ENCODE peak calls at places on chromosome 14, in eight cellular contexts. One of them, this sample, is unnamed.

GRCh38 chr14:75631453-75631831 is 29.2 kb downstream of the ERG28 start:
- DNase-seq in HFF-Myc: no peak
- DNase-seq in PC-9: no peak
- DNase-seq in heart left ventricle: no peak
- DNase-seq in cardiac muscle cell: no peak
- DNase-seq in lower leg skin: no peak
- DNase-seq in fibroblast of lung: peak
- DNase-seq in A549: no peak
- DNase-seq in this sample: no peak

GRCh38 chr14:104171029-104171697 is 32.8 kb downstream of the KIF26A start:
- DNase-seq in HFF-Myc: no peak
- DNase-seq in PC-9: peak
- DNase-seq in heart left ventricle: no peak
- DNase-seq in cardiac muscle cell: no peak
- DNase-seq in lower leg skin: no peak
- DNase-seq in fibroblast of lung: no peak
- DNase-seq in A549: no peak
- DNase-seq in this sample: no peak

GRCh38 chr14:68692916-68693771 is 99.7 kb downstream of the ZFP36L1 start:
- DNase-seq in HFF-Myc: no peak
- DNase-seq in PC-9: no peak
- DNase-seq in heart left ventricle: no peak
- DNase-seq in cardiac muscle cell: peak
- DNase-seq in lower leg skin: no peak
- DNase-seq in fibroblast of lung: peak
- DNase-seq in A549: no peak
- DNase-seq in this sample: peak

GRCh38 chr14:32808574-32809098 is 130.0 kb upstream of the NPAS3 start:
- DNase-seq in HFF-Myc: no peak
- DNase-seq in PC-9: no peak
- DNase-seq in heart left ventricle: no peak
- DNase-seq in cardiac muscle cell: peak
- DNase-seq in lower leg skin: no peak
- DNase-seq in fibroblast of lung: peak
- DNase-seq in A549: no peak
- DNase-seq in this sample: no peak

GRCh38 chr14:103130965-103131364 is 7.7 kb downstream of the TNFAIP2 start:
- DNase-seq in HFF-Myc: peak
- DNase-seq in PC-9: peak
- DNase-seq in heart left ventricle: no peak
- DNase-seq in cardiac muscle cell: peak
- DNase-seq in lower leg skin: no peak
- DNase-seq in fibroblast of lung: peak
- DNase-seq in A549: no peak
- DNase-seq in this sample: peak

GRCh38 chr14:31465113-31465512 is 7.8 kb upstream of the DTD2 start:
- DNase-seq in HFF-Myc: no peak
- DNase-seq in PC-9: no peak
- DNase-seq in heart left ventricle: no peak
- DNase-seq in cardiac muscle cell: peak
- DNase-seq in lower leg skin: no peak
- DNase-seq in fibroblast of lung: peak
- DNase-seq in A549: no peak
- DNase-seq in this sample: no peak

GRCh38 chr14:68727315-68728078 is 65.4 kb downstream of the ZFP36L1 start:
- DNase-seq in HFF-Myc: no peak
- DNase-seq in PC-9: no peak
- DNase-seq in heart left ventricle: peak
- DNase-seq in cardiac muscle cell: peak
- DNase-seq in lower leg skin: no peak
- DNase-seq in fibroblast of lung: no peak
- DNase-seq in A549: no peak
- DNase-seq in this sample: no peak

GRCh38 chr14:21267886-21268611 is 1.2 kb downstream of the HNRNPC start:
- DNase-seq in HFF-Myc: no peak
- DNase-seq in PC-9: no peak
- DNase-seq in heart left ventricle: no peak
- DNase-seq in cardiac muscle cell: peak
- DNase-seq in lower leg skin: no peak
- DNase-seq in fibroblast of lung: no peak
- DNase-seq in A549: no peak
- DNase-seq in this sample: no peak

GRCh38 chr14:33611405-33612183 is 339.3 kb downstream of the EGLN3 start:
- DNase-seq in HFF-Myc: no peak
- DNase-seq in PC-9: no peak
- DNase-seq in heart left ventricle: no peak
- DNase-seq in cardiac muscle cell: peak
- DNase-seq in lower leg skin: no peak
- DNase-seq in fibroblast of lung: peak
- DNase-seq in A549: no peak
- DNase-seq in this sample: no peak

GRCh38 chr14:104101651-104102281 is 16.3 kb downstream of the ASPG start:
- DNase-seq in HFF-Myc: no peak
- DNase-seq in PC-9: no peak
- DNase-seq in heart left ventricle: peak
- DNase-seq in cardiac muscle cell: no peak
- DNase-seq in lower leg skin: no peak
- DNase-seq in fibroblast of lung: no peak
- DNase-seq in A549: no peak
- DNase-seq in this sample: no peak

GRCh38 chr14:89418976-89419375 is 1.9 kb upstream of the FOXN3 start:
- DNase-seq in HFF-Myc: no peak
- DNase-seq in PC-9: no peak
- DNase-seq in heart left ventricle: no peak
- DNase-seq in cardiac muscle cell: no peak
- DNase-seq in lower leg skin: no peak
- DNase-seq in fibroblast of lung: no peak
- DNase-seq in A549: no peak
- DNase-seq in this sample: no peak

GRCh38 chr14:85313801-85314207 is 216.1 kb upstream of the FLRT2 start:
- DNase-seq in HFF-Myc: no peak
- DNase-seq in PC-9: no peak
- DNase-seq in heart left ventricle: no peak
- DNase-seq in cardiac muscle cell: peak
- DNase-seq in lower leg skin: no peak
- DNase-seq in fibroblast of lung: peak
- DNase-seq in A549: no peak
- DNase-seq in this sample: no peak

GRCh38 chr14:95784137-95784536 is 70.2 kb upstream of the TCL1A start:
- DNase-seq in HFF-Myc: no peak
- DNase-seq in PC-9: no peak
- DNase-seq in heart left ventricle: no peak
- DNase-seq in cardiac muscle cell: peak
- DNase-seq in lower leg skin: no peak
- DNase-seq in fibroblast of lung: peak
- DNase-seq in A549: no peak
- DNase-seq in this sample: no peak

GRCh38 chr14:103624860-103625259 is 4.2 kb upstream of the KLC1 start:
- DNase-seq in HFF-Myc: peak
- DNase-seq in PC-9: peak
- DNase-seq in heart left ventricle: peak
- DNase-seq in cardiac muscle cell: peak
- DNase-seq in lower leg skin: peak
- DNase-seq in fibroblast of lung: peak
- DNase-seq in A549: peak
- DNase-seq in this sample: peak

GRCh38 chr14:90487031-90487430 is 90.2 kb downstream of the CALM1 start:
- DNase-seq in HFF-Myc: no peak
- DNase-seq in PC-9: no peak
- DNase-seq in heart left ventricle: peak
- DNase-seq in cardiac muscle cell: peak
- DNase-seq in lower leg skin: no peak
- DNase-seq in fibroblast of lung: peak
- DNase-seq in A549: no peak
- DNase-seq in this sample: no peak

GRCh38 chr14:91261115-91261514 is 16.6 kb upstream of the GPR68 start:
- DNase-seq in HFF-Myc: no peak
- DNase-seq in PC-9: no peak
- DNase-seq in heart left ventricle: peak
- DNase-seq in cardiac muscle cell: no peak
- DNase-seq in lower leg skin: no peak
- DNase-seq in fibroblast of lung: no peak
- DNase-seq in A549: no peak
- DNase-seq in this sample: no peak

GRCh38 chr14:73865536-73866113 is 14.0 kb downstream of the PTGR2 start:
- DNase-seq in HFF-Myc: no peak
- DNase-seq in PC-9: no peak
- DNase-seq in heart left ventricle: no peak
- DNase-seq in cardiac muscle cell: no peak
- DNase-seq in lower leg skin: no peak
- DNase-seq in fibroblast of lung: no peak
- DNase-seq in A549: no peak
- DNase-seq in this sample: no peak

GRCh38 chr14:89182326-89182725 is 234.7 kb downstream of the FOXN3 start:
- DNase-seq in HFF-Myc: no peak
- DNase-seq in PC-9: no peak
- DNase-seq in heart left ventricle: no peak
- DNase-seq in cardiac muscle cell: no peak
- DNase-seq in lower leg skin: no peak
- DNase-seq in fibroblast of lung: no peak
- DNase-seq in A549: no peak
- DNase-seq in this sample: no peak

DNA sequence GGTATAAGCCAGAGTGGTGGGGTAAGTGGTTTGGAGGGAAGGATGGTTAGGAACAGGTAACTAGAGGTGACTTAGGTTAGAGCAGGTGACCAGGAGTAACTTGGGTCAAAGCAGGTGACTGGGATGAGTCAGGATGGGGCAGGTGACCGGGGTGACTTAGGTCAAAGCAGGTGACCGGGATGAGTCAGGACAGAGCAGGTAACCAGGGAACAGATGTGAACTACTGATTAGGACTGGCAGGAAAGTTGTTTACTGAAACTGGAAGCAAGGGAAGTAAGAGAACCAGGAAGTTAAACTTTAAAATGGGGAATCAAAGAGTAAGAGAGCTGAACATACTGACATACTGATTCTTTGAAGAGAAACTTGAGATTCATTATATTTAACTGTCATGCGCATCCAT is 57.4 kb downstream of the FSCB start:
- DNase-seq in HFF-Myc: no peak
- DNase-seq in PC-9: peak
- DNase-seq in heart left ventricle: no peak
- DNase-seq in cardiac muscle cell: no peak
- DNase-seq in lower leg skin: no peak
- DNase-seq in fibroblast of lung: no peak
- DNase-seq in A549: no peak
- DNase-seq in this sample: no peak
- H3K4me3 ChIP-seq in HFF-Myc: no peak
- H3K4me3 ChIP-seq in PC-9: no peak
- H3K4me3 ChIP-seq in heart left ventricle: no peak
- H3K4me3 ChIP-seq in cardiac muscle cell: no peak
- H3K4me3 ChIP-seq in lower leg skin: no peak
- H3K4me3 ChIP-seq in fibroblast of lung: no peak
- H3K4me3 ChIP-seq in A549: no peak
- H3K4me3 ChIP-seq in this sample: no peak

GRCh38 chr14:64198021-64198420 is 96.2 kb downstream of the ESR2 start:
- DNase-seq in HFF-Myc: no peak
- DNase-seq in PC-9: no peak
- DNase-seq in heart left ventricle: no peak
- DNase-seq in cardiac muscle cell: no peak
- DNase-seq in lower leg skin: no peak
- DNase-seq in fibroblast of lung: no peak
- DNase-seq in A549: no peak
- DNase-seq in this sample: no peak

GRCh38 chr14:64196026-64196425 is 98.1 kb downstream of the ESR2 start:
- DNase-seq in HFF-Myc: no peak
- DNase-seq in PC-9: no peak
- DNase-seq in heart left ventricle: no peak
- DNase-seq in cardiac muscle cell: no peak
- DNase-seq in lower leg skin: no peak
- DNase-seq in fibroblast of lung: no peak
- DNase-seq in A549: no peak
- DNase-seq in this sample: no peak

GRCh38 chr14:64198486-64198885 is 95.7 kb downstream of the ESR2 start:
- DNase-seq in HFF-Myc: no peak
- DNase-seq in PC-9: no peak
- DNase-seq in heart left ventricle: no peak
- DNase-seq in cardiac muscle cell: no peak
- DNase-seq in lower leg skin: no peak
- DNase-seq in fibroblast of lung: no peak
- DNase-seq in A549: no peak
- DNase-seq in this sample: no peak

GRCh38 chr14:64195194-64195593 is 99.0 kb downstream of the ESR2 start:
- DNase-seq in HFF-Myc: no peak
- DNase-seq in PC-9: no peak
- DNase-seq in heart left ventricle: no peak
- DNase-seq in cardiac muscle cell: no peak
- DNase-seq in lower leg skin: no peak
- DNase-seq in fibroblast of lung: no peak
- DNase-seq in A549: no peak
- DNase-seq in this sample: no peak

DNA sequence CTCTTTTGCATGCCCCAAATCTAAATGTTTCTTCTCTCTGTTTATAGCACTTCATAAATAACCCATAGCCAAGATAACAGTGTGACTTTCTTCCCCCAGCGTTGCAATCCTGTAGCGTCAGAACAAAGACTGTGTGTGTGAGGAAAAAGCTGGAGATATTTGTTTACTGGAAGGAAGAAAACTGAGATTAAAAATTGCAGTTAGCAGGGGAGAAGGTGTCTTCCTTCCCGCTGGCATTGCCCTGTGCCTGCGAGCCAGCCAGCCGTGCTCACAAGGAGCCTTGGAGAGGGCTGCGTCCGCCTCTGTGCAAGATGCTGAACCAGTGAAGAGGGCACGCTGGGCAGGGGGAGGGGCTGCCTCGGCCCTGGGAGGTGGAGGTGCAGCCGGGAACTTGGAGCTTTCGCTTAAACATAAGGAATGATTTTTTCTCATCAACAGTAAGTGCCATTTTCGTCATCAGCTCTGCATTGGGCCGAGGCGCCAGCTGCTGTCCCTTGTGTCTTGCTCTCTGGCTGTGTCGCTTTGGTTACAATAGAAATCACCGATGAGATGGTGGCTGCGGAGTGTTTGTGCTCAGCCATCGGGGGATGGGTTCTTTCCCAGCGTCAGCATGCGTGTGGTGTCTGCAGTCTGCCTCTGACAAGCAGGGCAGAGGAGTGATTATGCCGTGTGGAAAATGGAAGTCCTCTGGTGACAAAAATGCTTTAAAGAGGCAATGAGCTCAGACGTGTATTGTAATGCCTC is 97.3 kb downstream of the ESR2 start:
- DNase-seq in HFF-Myc: no peak
- DNase-seq in PC-9: no peak
- DNase-seq in heart left ventricle: peak
- DNase-seq in cardiac muscle cell: peak
- DNase-seq in lower leg skin: no peak
- DNase-seq in fibroblast of lung: peak
- DNase-seq in A549: no peak
- DNase-seq in this sample: no peak
- H3K4me3 ChIP-seq in HFF-Myc: peak
- H3K4me3 ChIP-seq in PC-9: no peak
- H3K4me3 ChIP-seq in heart left ventricle: peak
- H3K4me3 ChIP-seq in cardiac muscle cell: peak
- H3K4me3 ChIP-seq in lower leg skin: no peak
- H3K4me3 ChIP-seq in fibroblast of lung: peak
- H3K4me3 ChIP-seq in A549: no peak
- H3K4me3 ChIP-seq in this sample: peak

GRCh38 chr14:22837059-22837749 is 819 bp downstream of the MMP14 start:
- DNase-seq in HFF-Myc: no peak
- DNase-seq in PC-9: no peak
- DNase-seq in heart left ventricle: peak
- DNase-seq in cardiac muscle cell: peak
- DNase-seq in lower leg skin: no peak
- DNase-seq in fibroblast of lung: peak
- DNase-seq in A549: no peak
- DNase-seq in this sample: peak
- H3K4me3 ChIP-seq in HFF-Myc: peak
- H3K4me3 ChIP-seq in PC-9: peak
- H3K4me3 ChIP-seq in heart left ventricle: peak
- H3K4me3 ChIP-seq in cardiac muscle cell: peak
- H3K4me3 ChIP-seq in lower leg skin: peak
- H3K4me3 ChIP-seq in fibroblast of lung: peak
- H3K4me3 ChIP-seq in A549: peak
- H3K4me3 ChIP-seq in this sample: peak

GRCh38 chr14:55074662-55075061 is 23.2 kb downstream of the MAPK1IP1L start:
- DNase-seq in HFF-Myc: no peak
- DNase-seq in PC-9: no peak
- DNase-seq in heart left ventricle: no peak
- DNase-seq in cardiac muscle cell: no peak
- DNase-seq in lower leg skin: no peak
- DNase-seq in fibroblast of lung: peak
- DNase-seq in A549: no peak
- DNase-seq in this sample: no peak
- H3K4me3 ChIP-seq in HFF-Myc: no peak
- H3K4me3 ChIP-seq in PC-9: no peak
- H3K4me3 ChIP-seq in heart left ventricle: no peak
- H3K4me3 ChIP-seq in cardiac muscle cell: no peak
- H3K4me3 ChIP-seq in lower leg skin: no peak
- H3K4me3 ChIP-seq in fibroblast of lung: no peak
- H3K4me3 ChIP-seq in A549: no peak
- H3K4me3 ChIP-seq in this sample: no peak